ENCODE peak calls at places on chromosomes 4 and X, in four cellular contexts. C, S, B and Y are unnamed samples.

GRCh38 chr4:141899541-141899940 is 263.2 kb downstream of the IL15 start:
- DNase-seq in B (peak; percentile 44), S (no peak), C (no peak), Y (no peak)

GRCh38 chr4:130147618-130148017 is 1051.7 kb downstream of the C4orf33 start:
- DNase-seq in B (no peak), C (no peak), S (no peak), Y (no peak)

GRCh38 chrX:37825225-37825842 is 22.0 kb downstream of the DYNLT3 start:
- DNase-seq in C (no peak), S (peak; percentile 68), B (peak; percentile 25), Y (peak; percentile 45)

GRCh38 chr4:184343400-184344177 is 125.9 kb upstream of the ENPP6 start:
- DNase-seq in S (peak; percentile 87), B (peak; percentile 72), C (peak; percentile 61), Y (peak; percentile 84)

GRCh38 chrX:39661508-39661907 is 436.2 kb downstream of the BCOR start:
- DNase-seq in B (no peak), C (no peak), S (no peak), Y (no peak)

GRCh38 chrX:108541286-108541685 is 101.6 kb downstream of the COL4A5 start:
- DNase-seq in S (no peak), B (no peak), C (no peak), Y (no peak)

GRCh38 chrX:45749375-45749774 is 548.7 kb upstream of the DIPK2B start:
- DNase-seq in S (no peak), B (no peak), C (no peak), Y (peak; percentile 54)

GRCh38 chrX:81857192-81857591 is 655.3 kb downstream of the SH3BGRL start:
- DNase-seq in C (no peak), S (no peak), B (no peak), Y (no peak)

GRCh38 chr4:41257257-41257900 is 651 bp downstream of the UCHL1 start:
- DNase-seq in S (peak; percentile 32), C (peak; percentile 22), B (peak; percentile 45), Y (peak; percentile 49)

GRCh38 chrX:154082396-154083133 is 15.0 kb downstream of the MECP2 start:
- DNase-seq in S (no peak), C (no peak), B (peak; percentile 78), Y (peak; percentile 68)

GRCh38 chr4:76897522-76898384 is at the start of gene SOWAHB:
- DNase-seq in B (no peak), C (no peak), S (peak; percentile 93), Y (no peak)

GRCh38 chrX:39574178-39574577 is 523.6 kb downstream of the BCOR start:
- DNase-seq in C (no peak), B (no peak), S (no peak), Y (no peak)

GRCh38 chr4:176376032-176376614 is 56.4 kb downstream of the SPCS3 start:
- DNase-seq in C (no peak), S (no peak), B (peak; percentile 31), Y (peak; percentile 53)
- TF ChIP-seq CTCF in C (peak; percentile 60), S (peak; percentile 46), B (peak; percentile 75), Y (peak; percentile 45)

GRCh38 chrX:9614016-9614415 is 149.2 kb downstream of the TBL1X start:
- DNase-seq in B (peak; percentile 71), C (no peak), S (no peak), Y (peak; percentile 69)
- H3K4me3 ChIP-seq in B (no peak overlapping the region), C (no peak overlapping the region), S (no peak overlapping the region), Y (no peak overlapping the region)

DNA sequence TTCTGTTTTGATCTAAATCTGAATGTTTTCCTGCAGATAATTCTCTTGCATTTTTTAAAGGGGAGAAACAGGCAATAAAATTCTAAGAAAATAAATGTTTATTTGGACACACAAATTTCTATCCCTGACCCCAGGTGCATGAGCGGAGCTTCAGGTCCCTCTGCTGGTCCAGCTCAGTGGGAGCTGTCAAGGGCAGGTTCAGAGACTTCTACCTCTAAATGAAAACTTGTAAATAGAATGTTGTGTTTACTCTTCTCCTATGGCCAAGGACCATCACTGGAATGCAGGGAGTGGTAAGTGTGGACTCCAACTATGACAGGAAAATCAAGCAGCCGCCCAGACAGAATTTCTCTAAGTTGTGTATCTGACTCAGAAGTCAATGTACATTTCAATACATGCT is 148.6 kb upstream of the TTC29 start:
- DNase-seq in B (no peak), S (no peak), C (no peak), Y (peak; percentile 23)
- TF ChIP-seq CTCF in B (peak; percentile 19), S (no peak), C (peak; percentile 50), Y (peak; percentile 23)

DNA sequence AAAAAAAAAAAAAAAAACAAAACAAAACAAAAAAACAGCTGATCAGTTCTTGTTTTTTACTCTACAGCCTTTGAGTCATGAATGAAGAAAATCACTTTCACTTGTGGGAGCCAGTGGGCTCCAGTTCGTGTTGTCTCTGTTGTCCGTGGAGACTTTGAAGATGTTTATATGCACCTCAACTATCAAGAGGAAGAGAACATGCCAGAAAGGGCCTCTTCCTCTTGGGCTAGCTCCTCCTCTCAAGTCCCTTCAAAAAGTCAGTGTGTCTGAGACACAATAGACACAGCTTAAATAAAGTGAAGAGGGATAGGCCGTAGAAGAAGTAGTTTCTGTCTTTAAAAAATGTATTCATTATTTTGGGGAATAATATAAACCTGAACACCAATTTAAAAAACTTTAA is 182.7 kb downstream of the KDR start:
- DNase-seq in S (no peak), C (no peak), B (peak; percentile 15), Y (no peak)
- H3K4me3 ChIP-seq in S (no peak overlapping the region), C (peak overlapping the region; percentile 29), B (no peak overlapping the region), Y (no peak overlapping the region)

DNA sequence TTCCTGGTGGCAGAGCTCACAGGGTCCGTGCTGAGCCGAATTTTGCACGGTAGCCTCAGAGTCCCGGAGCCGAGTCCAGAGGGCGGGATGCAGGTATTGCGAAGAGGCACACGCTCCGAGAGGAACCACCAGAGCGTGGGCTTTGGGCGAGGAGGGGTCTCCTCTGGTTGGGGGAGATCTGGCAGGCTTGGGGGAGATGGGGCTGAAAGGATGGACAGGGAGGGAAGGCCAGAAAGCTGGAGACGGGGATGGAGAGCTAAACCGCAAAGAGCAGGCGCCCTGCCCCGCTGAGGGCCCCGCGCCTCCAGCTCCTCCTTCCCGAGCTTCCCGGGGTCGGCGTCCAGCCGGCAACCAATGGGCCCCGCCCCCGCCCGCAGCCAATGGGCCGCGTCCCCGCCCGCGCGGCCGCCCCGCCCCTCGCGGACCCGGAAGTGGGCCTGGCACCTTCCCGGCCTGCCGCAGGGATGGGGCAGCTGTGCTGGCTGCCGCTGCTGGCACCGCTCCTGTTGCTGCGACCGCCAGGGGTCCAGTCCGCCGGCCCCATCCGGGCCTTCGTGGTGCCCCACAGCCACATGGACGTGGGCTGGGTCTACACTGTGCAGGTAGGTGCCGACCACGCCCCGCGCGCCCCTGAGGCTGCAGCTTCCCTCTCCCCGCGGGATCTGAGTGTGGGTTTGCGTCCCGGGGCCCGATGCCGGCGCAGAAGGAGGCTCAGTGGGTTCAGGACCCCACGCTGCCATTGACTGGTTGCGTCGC is at the start of gene MAN2B2:
- DNase-seq in B (peak; percentile 67), C (peak; percentile 90), S (peak; percentile 92), Y (peak; percentile 63)
- TF ChIP-seq CTCF in B (no peak), C (peak; percentile 12), S (no peak), Y (no peak)

DNA sequence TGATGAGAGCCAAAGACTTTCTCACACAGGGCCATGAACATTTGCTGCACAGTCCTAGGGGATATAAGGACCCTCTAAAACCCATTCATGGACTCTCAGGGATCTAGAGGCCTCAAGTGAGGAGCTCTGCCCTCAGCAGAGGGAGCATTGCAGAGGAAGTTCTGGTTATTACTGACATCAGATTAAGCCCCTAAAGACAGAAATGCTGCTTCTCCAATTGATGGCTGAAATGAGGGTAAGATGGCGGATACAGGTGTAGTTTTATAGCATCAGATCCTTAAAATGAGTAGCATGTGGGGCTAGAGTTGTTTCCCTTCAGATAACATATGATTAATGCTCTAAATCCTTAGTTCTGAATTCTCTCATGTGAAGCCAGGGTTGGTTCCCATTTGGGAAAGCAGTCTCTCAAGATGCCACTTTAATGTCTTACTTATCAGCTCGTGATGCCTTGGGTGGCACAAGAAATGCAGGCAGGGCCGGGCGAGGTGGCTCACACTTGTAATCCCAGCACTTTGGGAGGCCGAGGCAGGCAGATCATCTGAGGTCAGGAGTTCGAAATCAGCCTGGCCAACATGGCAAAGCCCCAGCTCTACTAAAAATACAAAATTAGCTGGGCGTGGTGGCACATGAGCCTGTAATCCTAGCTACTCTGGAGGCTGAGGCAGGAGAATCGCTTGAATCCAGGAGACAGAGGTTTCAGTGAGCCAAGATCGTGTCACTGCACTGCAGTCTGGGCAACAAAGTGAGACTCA is 7.9 kb downstream of the RHOH start:
- DNase-seq in S (no peak), C (no peak), B (no peak), Y (no peak)
- H3K4me3 ChIP-seq in S (no peak overlapping the region), C (no peak overlapping the region), B (no peak overlapping the region), Y (no peak overlapping the region)

DNA sequence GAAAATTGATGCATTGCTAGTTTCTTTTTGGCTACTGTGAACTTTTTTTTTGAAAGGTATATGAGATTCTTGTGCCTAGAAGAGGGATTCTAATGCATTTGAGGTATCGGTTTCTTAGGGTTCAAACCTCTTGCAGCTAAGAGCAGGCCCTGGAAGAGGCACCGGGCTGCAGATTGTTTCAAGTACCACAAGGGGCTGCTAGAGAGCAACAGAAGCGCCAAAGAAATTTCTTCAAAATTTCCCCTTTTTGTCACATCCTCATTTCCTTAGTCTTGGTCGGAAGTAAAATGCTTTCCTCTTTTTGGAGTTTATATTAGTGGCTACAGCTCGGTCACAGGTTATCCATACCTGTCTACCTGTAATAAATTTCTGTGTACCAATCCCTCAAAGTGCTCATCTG is 89.8 kb downstream of the PDGFRA start:
- DNase-seq in S (no peak), C (no peak), B (peak; percentile 63), Y (peak; percentile 75)
- TF ChIP-seq CTCF in S (peak; percentile 78), C (peak; percentile 79), B (peak; percentile 98), Y (peak; percentile 98)

DNA sequence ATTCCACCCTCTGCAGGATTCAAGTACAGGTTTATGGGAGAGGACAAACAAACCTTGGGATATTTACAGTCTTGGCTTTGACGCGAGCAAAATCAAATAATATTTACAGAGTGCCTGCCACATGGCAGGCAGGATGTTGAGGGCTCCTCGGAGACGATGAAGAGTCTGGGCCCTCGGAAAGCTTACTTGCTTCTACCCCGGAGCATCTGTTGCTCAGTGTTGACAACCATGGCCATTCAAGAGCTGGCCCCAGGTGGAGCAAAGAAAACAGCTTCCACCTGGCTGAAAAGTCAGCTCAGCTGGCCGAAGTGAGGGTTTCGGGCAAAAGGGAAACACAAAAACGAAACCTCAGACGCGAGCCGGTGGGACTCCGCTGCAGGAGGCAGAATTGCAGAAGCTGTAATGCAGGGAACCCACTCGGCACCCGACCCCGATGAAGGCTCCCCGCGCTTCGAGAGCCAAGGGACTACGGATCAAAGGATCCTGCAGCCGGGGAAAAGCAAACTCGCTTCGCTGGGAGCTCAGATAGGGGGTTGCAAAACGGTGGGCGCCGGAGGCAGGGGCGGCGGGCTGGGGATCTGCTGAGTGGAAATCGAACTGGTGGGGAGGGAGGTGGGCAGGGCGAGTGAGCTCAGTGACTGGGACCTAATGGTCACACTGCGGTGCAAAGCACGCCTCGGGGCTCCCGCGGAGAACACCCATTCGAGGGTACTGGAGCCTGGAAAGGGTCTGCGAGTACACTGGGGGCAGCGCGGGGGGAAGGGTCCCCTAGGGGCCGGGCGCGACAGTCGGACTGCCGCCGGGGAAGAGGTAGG is 777 bp downstream of the ATP8A1 start:
- DNase-seq in C (peak; percentile 40), S (peak; percentile 55), B (no peak), Y (no peak)
- H3K4me3 ChIP-seq in C (peak overlapping the region; percentile 78), S (peak overlapping the region; percentile 82), B (peak overlapping the region; percentile 67), Y (peak overlapping the region; percentile 62)